ENCODE peak calls at places on chromosomes 3 and 15, in six cellular contexts. I is neuronal stem cell, Z is osteoblast, F is choroid plexus epithelial cell, Y is BJ, A is transverse colon. O is an unnamed sample.

GRCh38 chr15:61974759-61975158 is 85.5 kb downstream of the VPS13C start:
- DNase-seq in I (no peak), Z (no peak), F (no peak), Y (no peak), A (no peak), O (no peak)

GRCh38 chr3:49725906-49726681 is 2.3 kb upstream of the GMPPB start:
- DNase-seq in I (no peak), Z (peak), F (no peak), Y (no peak), A (peak), O (no peak)

GRCh38 chr3:138799822-138800221 is 34.9 kb downstream of the PIK3CB start:
- DNase-seq in I (no peak), Z (no peak), F (peak), Y (no peak), A (no peak), O (peak)

GRCh38 chr3:187130346-187131066 is 8.8 kb downstream of the RPL39L start:
- DNase-seq in I (no peak), Z (no peak), F (peak), Y (no peak), A (no peak), O (peak)

GRCh38 chr15:66800584-66801235 is 98.7 kb downstream of the SMAD6 start:
- DNase-seq in I (no peak), Z (no peak), F (no peak), Y (no peak), A (no peak), O (no peak)

GRCh38 chr3:52070724-52071621 is 14.6 kb upstream of the DUSP7 start:
- DNase-seq in I (no peak), Z (peak), F (no peak), Y (no peak), A (no peak), O (no peak)

GRCh38 chr3:64584193-64584592 is 103.6 kb downstream of the ADAMTS9 start:
- DNase-seq in I (no peak), Z (no peak), F (no peak), Y (peak), A (no peak), O (no peak)

GRCh38 chr15:57298204-57298603 is 78.1 kb upstream of the CGNL1 start:
- DNase-seq in I (no peak), Z (peak), F (peak), Y (no peak), A (no peak), O (no peak)

GRCh38 chr3:23501201-23501824 is 298.2 kb downstream of the UBE2E2 start:
- DNase-seq in I (no peak), Z (peak), F (peak), Y (no peak), A (no peak), O (peak)

DNA sequence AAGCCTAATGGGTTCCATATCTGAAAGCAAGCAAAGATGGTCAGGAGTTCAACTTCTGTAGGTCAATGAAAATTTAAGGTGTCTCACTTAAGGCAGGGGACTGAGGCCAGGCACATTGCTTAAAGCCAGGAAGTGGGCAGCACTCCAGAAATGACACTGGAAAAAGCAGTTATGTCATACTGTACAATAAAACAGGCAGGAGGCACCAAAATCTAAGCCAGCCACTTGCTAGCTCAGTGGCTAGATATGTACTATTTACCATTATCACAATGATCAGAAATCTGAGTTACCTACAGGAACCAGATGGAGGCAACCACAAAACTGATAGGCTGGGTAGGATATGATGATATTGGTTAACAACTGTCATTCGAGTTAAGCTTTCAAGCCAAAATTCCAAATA is 57.3 kb downstream of the FRMD5 start:
- DNase-seq in I (no peak), Z (no peak), F (no peak), Y (peak), A (peak), O (no peak)
- H3K4me3 ChIP-seq in I (no peak), Z (no peak), F (no peak), Y (no peak), A (no peak), O (no peak)

GRCh38 chr15:58734859-58735258 is 14.6 kb downstream of the ADAM10 start:
- DNase-seq in I (no peak), Z (no peak), F (peak), Y (no peak), A (no peak), O (no peak)
- H3K4me3 ChIP-seq in I (no peak), Z (no peak), F (no peak), Y (no peak), A (no peak), O (no peak)

DNA sequence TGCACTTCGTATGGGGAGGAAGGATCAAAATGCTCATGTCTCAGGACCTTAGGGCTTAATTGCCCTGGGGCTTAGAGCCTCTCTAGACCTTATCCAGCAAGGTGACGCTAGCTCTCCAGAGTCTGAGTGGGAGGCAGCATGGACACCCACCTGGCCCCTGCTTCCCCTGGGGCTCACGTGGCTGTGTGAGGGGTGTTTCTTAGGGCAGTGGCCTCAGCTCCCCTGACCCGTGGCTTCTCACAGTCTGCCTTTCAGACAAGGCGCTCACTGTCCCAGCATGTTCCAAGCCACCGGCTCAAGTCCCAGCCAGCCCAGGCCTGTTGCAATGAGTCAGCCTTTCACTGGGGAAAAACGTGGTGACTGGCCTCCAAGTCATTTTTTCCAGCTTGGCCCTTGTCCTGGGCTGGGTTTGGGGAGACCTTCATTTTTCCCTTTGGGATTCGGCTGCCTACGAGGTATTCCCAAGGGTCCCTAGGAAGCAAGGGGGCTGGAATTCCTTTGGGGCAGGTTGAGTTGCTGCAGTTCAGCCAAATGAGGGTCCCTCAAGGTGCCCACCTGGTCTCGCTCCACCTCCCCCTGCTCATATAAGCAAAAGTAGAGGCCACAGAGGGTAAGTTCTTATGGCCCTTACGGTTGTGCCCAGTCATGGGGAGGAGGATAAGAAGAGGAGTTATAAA is 15.7 kb downstream of the BHLHE40 start:
- DNase-seq in I (no peak), Z (peak), F (peak), Y (peak), A (no peak), O (peak)
- H3K4me3 ChIP-seq in I (no peak), Z (peak), F (no peak), Y (no peak), A (no peak), O (no peak)

DNA sequence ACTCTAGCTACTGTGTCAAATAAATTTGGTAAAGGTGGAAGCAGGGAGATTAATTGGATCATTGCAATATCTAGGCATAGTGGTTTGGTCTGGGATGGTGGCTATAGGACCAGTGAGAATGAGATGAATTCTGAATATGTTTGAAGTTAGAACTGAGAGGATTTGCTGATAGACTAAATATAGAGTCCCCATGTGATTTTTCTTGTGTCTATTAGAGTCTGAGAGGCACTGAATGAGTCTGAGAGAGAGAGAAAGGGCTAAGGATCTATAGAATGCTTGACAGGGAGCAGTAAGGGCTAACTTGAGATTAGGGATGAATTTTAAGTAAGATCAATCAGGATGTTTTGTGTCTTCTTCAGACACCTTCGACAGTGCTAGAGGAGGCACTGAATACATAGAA is 77.9 kb upstream of the CHL1 start:
- DNase-seq in I (no peak), Z (no peak), F (no peak), Y (no peak), A (no peak), O (no peak)
- H3K4me3 ChIP-seq in I (no peak), Z (no peak), F (no peak), Y (no peak), A (no peak), O (no peak)

DNA sequence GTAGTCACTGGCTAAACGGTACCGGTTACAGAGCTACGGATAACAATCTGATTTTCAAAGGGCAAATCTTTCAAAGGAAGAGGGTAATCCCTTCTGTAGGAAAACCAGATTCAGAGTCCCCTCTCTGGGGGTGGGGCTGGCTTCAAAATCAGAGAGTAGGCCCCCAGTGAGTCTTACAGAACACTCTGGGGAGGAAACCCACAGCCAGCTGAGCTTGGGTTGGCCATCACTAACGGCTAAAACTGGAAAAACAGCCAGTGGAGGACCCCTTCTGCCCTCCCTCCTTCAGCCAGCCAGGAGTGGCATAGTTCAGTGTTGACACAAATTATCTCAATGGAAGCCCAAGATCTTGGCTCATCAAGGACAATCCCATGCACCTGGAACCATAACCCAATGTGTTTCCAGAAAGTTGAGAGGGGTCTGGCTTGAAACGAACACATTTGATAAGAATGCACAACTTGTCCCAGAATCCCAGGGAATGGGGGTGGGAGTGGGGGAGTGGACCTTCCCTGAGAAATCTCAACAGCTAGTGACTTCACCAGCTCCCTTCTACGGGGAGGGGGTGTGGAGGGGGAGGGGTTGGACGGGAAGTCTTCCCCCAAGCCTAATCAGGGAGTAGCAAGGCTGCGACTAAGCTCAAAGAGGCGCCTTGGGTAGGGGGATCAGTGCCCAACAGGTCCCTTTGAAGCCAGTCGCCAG is 1.0 kb downstream of the RASL12 start:
- DNase-seq in I (no peak), Z (peak), F (no peak), Y (no peak), A (no peak), O (no peak)
- H3K4me3 ChIP-seq in I (no peak), Z (no peak), F (no peak), Y (no peak), A (peak), O (no peak)

GRCh38 chr3:165191476-165191875 is 4.7 kb downstream of the SLITRK3 start:
- DNase-seq in I (no peak), Z (no peak), F (no peak), Y (no peak), A (no peak), O (no peak)

GRCh38 chr3:165194477-165195135 is 1.6 kb downstream of the SLITRK3 start:
- DNase-seq in I (no peak), Z (no peak), F (no peak), Y (no peak), A (no peak), O (no peak)

GRCh38 chr3:165195226-165195625 is 958 bp downstream of the SLITRK3 start:
- DNase-seq in I (peak), Z (no peak), F (no peak), Y (no peak), A (no peak), O (no peak)

GRCh38 chr3:165192610-165193192 is 3.5 kb downstream of the SLITRK3 start:
- DNase-seq in I (peak), Z (no peak), F (no peak), Y (no peak), A (no peak), O (no peak)

DNA sequence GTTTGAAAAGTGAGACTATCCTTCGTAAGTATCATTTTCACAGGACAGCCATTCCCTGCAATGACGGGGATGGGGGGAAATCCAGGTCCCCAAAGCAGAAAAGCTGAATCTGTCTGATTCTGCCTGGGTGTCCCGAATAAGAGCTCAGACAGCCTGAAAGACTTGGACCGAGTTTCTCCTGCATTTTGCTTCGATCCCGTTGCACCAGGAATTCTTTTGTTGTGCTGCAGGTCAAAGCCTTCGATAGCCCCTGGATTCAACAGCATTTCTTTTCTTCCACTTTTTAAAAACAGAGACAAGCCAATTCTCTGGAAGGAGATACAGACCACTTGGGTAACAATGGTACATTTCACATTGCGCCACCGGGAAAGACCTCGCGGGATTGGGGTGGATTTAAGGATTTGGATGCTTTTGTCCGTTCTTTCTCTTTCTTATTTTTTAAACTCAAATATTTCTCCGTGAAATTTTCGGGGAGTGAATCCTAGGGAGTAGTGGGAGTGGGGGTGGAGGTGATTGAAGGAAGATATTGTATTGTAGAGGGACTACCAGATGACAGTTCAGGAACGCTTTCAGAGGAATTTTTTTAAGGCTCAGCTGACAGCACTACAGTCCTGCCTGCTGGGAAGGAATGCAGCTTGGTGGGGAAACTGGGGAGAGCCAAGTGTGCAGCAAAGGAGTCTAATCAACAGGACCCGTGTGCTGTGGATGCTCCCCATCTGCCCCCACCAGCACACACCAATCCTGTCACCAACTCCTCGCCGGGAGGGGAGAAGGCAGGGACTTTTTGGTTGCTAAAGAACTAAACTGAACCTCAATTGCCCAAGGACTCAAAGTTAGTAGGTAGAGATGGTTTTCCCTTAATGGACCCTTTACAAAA is 2.6 kb downstream of the SLITRK3 start:
- DNase-seq in I (peak), Z (peak), F (peak), Y (no peak), A (no peak), O (no peak)
- H3K4me3 ChIP-seq in I (peak), Z (no peak), F (no peak), Y (no peak), A (no peak), O (peak)

GRCh38 chr15:92832992-92833438 is 67.1 kb upstream of the CHD2 start:
- DNase-seq in I (no peak), Z (no peak), F (peak), Y (no peak), A (no peak), O (no peak)
- H3K4me3 ChIP-seq in I (no peak), Z (no peak), F (no peak), Y (no peak), A (no peak), O (no peak)

GRCh38 chr15:89916660-89917059 is 3.9 kb upstream of the ARPIN start:
- DNase-seq in I (no peak), Z (no peak), F (no peak), Y (no peak), A (no peak), O (no peak)

GRCh38 chr15:89912674-89913396 is at the start of gene ARPIN:
- DNase-seq in I (peak), Z (peak), F (peak), Y (no peak), A (peak), O (no peak)

GRCh38 chr15:89912145-89912673 is 543 bp downstream of the ARPIN start:
- DNase-seq in I (peak), Z (peak), F (peak), Y (no peak), A (peak), O (no peak)

DNA sequence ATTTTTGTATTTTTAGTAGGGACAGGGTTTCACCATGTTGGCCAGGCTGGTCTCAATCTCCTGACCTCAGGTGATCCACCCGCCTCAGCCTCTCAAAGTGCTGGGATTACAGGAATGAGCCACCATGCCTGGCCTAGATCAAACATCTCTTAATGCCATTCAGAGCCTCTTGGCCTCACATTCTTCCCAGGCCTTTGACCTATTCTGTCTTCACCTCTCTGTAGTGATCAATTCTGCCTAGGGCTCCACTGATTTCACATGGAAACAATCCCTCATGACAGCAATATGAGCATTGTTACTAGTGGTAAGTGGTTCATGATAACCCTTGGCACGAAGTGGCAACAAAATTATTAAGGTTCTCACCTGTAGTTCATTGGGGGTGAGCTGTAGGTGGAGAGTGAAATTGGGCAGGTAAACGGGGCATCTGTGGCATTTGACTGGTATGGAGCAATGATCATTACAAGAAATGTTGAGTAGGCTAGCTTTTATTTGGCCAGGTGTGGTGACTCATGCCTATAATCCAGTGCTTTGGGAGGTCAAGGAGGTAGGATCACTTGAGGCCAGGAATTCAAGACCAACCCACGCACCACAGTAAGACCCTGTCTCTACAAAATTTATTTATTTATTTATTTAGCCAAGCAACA is 4.8 kb upstream of the ARPIN start:
- DNase-seq in I (no peak), Z (no peak), F (no peak), Y (no peak), A (no peak), O (no peak)
- H3K4me3 ChIP-seq in I (no peak), Z (no peak), F (no peak), Y (no peak), A (no peak), O (no peak)

GRCh38 chr3:129608087-129608935 is 1.8 kb upstream of the PLXND1 start:
- DNase-seq in I (no peak), Z (peak), F (peak), Y (no peak), A (no peak), O (no peak)
- H3K4me3 ChIP-seq in I (no peak), Z (no peak), F (no peak), Y (no peak), A (no peak), O (no peak)

GRCh38 chr15:37740623-37741141 is 193.8 kb upstream of the TMCO5A start:
- DNase-seq in I (no peak), Z (no peak), F (no peak), Y (no peak), A (no peak), O (no peak)
- H3K4me3 ChIP-seq in I (no peak), Z (no peak), F (no peak), Y (no peak), A (no peak), O (no peak)

O was measured in skeletal muscle cell.